ENCODE peak calls at places on chromosomes 16 and 17, in ten cellular contexts. H is fibroblast of lung, R is PC-3, X is endothelial cell of umbilical vein, Y is transverse colon, K is body of pancreas, E is neural progenitor cell, N is thoracic aorta, P is cardiac muscle cell, B is ascending aorta. F is an unnamed sample.

GRCh38 chr17:76005263-76006149 is 4.9 kb downstream of the CDK3 start:
- DNase-seq in X (peak; percentile 64), E (peak; percentile 86), B (peak; percentile 80), N (peak; percentile 19), Y (peak; percentile 90), R (peak; percentile 93), K (peak; percentile 86), P (peak; percentile 83), H (peak; percentile 33), F (peak; percentile 96)

GRCh38 chr17:16406742-16407674 is 8.4 kb upstream of the TRPV2 start:
- DNase-seq in R (peak; percentile 39), X (no peak), N (no peak), E (peak; percentile 89), K (peak; percentile 46), Y (peak; percentile 49), H (peak; percentile 37), P (peak; percentile 60), B (peak; percentile 86), F (no peak)

GRCh38 chr17:47803201-47803600 is 18.4 kb downstream of the OSBPL7 start:
- DNase-seq in Y (no peak), P (no peak), E (no peak), B (no peak), R (no peak), X (no peak), H (no peak), N (no peak), K (no peak), F (no peak)

GRCh38 chr17:46915596-46915995 is 7.4 kb upstream of the GOSR2 start:
- DNase-seq in Y (no peak), B (no peak), H (no peak), P (no peak), K (no peak), R (peak; percentile 14), N (no peak), E (no peak), X (no peak), F (no peak)

GRCh38 chr16:8120001-8120400 is 470.3 kb downstream of the TMEM114 start:
- DNase-seq in R (no peak), K (no peak), B (no peak), Y (no peak), E (peak; percentile 20), N (no peak), H (no peak), X (no peak), P (no peak), F (no peak)

GRCh38 chr16:87324411-87325275 is 7.5 kb upstream of the C16orf95 start:
- DNase-seq in K (peak; percentile 51), N (no peak), X (peak; percentile 28), B (peak; percentile 63), H (peak; percentile 10), Y (peak; percentile 30), E (peak; percentile 84), P (peak; percentile 63), R (peak; percentile 21), F (no peak)

GRCh38 chr17:42459983-42460300 is 1.3 kb downstream of the ATP6V0A1 start:
- DNase-seq in X (peak; percentile 77), P (peak; percentile 48), B (no peak), R (no peak), Y (no peak), H (peak; percentile 71), E (peak; percentile 27), N (no peak), K (no peak), F (no peak)

GRCh38 chr17:11284811-11285210 is 43.8 kb downstream of the SHISA6 start:
- DNase-seq in K (no peak), B (no peak), N (no peak), R (no peak), P (no peak), X (no peak), Y (no peak), E (no peak), H (no peak), F (no peak)

GRCh38 chr17:11928436-11928835 is 68.8 kb downstream of the ZNF18 start:
- DNase-seq in Y (no peak), B (no peak), P (no peak), X (no peak), N (no peak), R (no peak), K (no peak), E (no peak), H (no peak), F (no peak)

DNA sequence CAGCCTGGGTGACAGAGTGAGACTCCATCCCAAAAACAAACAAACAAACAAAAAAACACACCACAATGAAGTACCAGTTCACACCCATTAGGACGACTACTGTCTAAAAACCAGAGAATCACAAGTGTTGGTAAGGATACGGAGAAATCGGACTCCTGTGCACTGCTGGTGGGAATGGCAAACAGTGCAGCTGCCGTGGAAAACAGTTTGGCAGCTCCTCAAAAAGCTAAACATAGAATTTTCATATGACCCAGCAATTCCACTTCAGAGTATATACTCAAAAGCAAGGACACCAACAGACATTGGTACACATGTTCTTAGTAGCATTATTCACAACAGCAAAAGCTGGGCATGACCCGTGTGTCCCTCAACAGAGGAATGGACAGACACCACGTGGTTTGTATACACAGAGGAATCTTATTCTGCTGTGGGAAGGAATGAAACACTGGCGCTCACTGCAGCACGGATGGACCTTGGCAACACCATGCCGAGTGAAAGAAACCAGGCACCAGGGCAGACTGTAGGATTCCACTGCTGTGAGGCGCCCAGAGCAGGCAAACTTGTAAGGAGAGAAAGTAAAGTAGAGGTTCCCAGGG is 16.0 kb downstream of the NPTX1 start:
- DNase-seq in B (no peak), X (no peak), N (no peak), E (no peak), H (no peak), R (no peak), Y (no peak), P (no peak), K (no peak), F (no peak)
- H3K4me1 ChIP-seq in B (peaks cover 7% of the 10 kb centered on the region), X (peaks cover 2% of the 10 kb centered on the region), N (peaks cover 5% of the 10 kb centered on the region), E (peaks cover 3% of the 10 kb centered on the region), H (no peaks in the 10 kb centered on the region), R (peaks cover 11% of the 10 kb centered on the region), Y (peaks cover 27% of the 10 kb centered on the region), P (no peaks in the 10 kb centered on the region), K (peaks cover 9% of the 10 kb centered on the region), F (peaks cover 52% of the 10 kb centered on the region)

DNA sequence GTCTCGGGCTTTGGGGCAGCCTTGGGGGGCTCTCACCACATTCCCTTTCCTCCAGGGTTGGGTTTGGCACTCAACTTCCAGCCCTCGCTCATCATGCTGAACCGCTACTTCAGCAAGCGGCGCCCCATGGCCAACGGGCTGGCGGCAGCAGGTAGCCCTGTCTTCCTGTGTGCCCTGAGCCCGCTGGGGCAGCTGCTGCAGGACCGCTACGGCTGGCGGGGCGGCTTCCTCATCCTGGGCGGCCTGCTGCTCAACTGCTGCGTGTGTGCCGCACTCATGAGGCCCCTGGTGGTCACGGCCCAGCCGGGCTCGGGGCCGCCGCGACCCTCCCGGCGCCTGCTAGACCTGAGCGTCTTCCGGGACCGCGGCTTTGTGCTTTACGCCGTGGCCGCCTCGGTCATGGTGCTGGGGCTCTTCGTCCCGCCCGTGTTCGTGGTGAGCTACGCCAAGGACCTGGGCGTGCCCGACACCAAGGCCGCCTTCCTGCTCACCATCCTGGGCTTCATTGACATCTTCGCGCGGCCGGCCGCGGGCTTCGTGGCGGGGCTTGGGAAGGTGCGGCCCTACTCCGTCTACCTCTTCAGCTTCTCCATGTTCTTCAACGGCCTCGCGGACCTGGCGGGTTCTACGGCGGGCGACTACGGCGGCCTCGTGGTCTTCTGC is 8.4 kb downstream of the SLC16A3 start:
- DNase-seq in P (no peak), K (peak; percentile 50), X (no peak), R (no peak), E (no peak), Y (no peak), B (no peak), N (no peak), H (no peak), F (no peak)
- H3K27ac ChIP-seq in P (no peak overlapping the region), K (no peak overlapping the region), X (no peak overlapping the region), R (no peak overlapping the region), E (no peak overlapping the region), Y (peak overlapping the region; percentile 85), B (peak overlapping the region; percentile 49), N (no peak overlapping the region), H (no peak overlapping the region), F (peak overlapping the region; percentile 89)

DNA sequence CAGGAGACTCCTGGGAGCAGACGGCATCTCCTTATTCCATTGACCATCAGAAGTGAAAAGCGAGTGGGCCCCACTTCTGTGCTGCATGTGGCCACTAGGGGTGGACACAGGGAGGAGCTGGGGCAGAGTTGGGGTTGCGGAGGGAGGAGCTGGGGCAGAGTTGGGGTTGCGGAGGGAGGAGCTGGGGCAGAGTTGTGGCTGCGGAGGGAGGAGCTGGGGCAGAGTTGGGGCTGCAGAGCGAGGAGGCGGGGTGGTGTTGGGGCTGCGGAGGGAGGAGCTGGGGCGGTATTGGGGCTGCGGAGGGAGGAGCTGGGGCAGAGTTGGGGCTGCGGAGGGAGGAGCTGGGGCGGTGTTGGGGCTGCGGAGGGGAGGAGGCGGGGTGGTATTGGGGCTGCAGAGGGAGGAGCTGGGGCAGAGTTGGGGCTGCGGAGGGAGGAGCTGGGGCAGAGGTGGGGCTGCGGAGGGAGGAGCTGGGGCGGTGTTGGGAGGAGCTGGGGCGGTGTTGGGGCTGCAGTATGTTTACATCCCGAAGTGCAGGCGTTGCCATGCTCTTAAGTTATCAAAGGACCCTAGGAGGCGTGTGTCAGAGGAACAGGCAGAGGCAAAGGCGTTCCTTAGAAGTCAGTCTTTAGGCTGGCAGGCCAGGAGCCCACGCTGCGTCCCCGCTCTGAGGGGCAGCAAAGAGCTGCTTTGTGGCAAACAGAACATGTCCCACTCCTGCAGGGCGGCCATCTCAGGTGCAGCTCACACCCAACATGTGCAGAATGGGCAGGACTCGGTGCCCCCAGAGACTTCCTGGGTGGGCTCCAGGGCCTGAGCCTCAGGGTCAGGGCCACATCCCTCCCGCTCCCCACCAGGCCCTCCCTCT is 76.0 kb downstream of the ZNF778 start:
- DNase-seq in P (peak; percentile 48), Y (no peak), E (peak; percentile 52), K (no peak), H (no peak), B (no peak), X (no peak), N (no peak), R (no peak), F (no peak)
- TF ChIP-seq CTCF in P (no peak), Y (no peak), E (peak; percentile 42), K (no peak), H (peak; percentile 20), B (no peak), X (no peak), N (no peak), R (peak; percentile 21), F (peak; percentile 14)

GRCh38 chr17:1228752-1229353 is 41.4 kb upstream of the BHLHA9 start:
- DNase-seq in X (no peak), Y (no peak), H (no peak), E (peak; percentile 24), K (no peak), R (no peak), N (no peak), B (no peak), P (no peak), F (no peak)

GRCh38 chr17:1227917-1228751 is 42.1 kb upstream of the BHLHA9 start:
- DNase-seq in N (no peak), K (peak; percentile 29), Y (peak; percentile 50), B (no peak), H (no peak), P (peak; percentile 20), E (peak; percentile 52), R (no peak), X (no peak), F (no peak)

GRCh38 chr17:1229354-1229890 is 40.8 kb upstream of the BHLHA9 start:
- DNase-seq in P (peak; percentile 34), X (no peak), H (no peak), N (no peak), Y (peak; percentile 89), B (peak; percentile 83), R (no peak), K (peak; percentile 40), E (peak; percentile 50), F (peak; percentile 94)

GRCh38 chr17:1231456-1231855 is 38.8 kb upstream of the BHLHA9 start:
- DNase-seq in E (no peak), X (no peak), Y (peak; percentile 76), H (no peak), B (peak; percentile 71), R (no peak), K (no peak), P (no peak), N (no peak), F (no peak)

GRCh38 chr17:1229891-1230571 is 40.2 kb upstream of the BHLHA9 start:
- DNase-seq in H (no peak), N (no peak), B (no peak), Y (peak; percentile 28), E (no peak), K (no peak), R (no peak), X (no peak), P (no peak), F (no peak)
- H3K4me1 ChIP-seq in H (no peaks in the 10 kb centered on the region), N (no peaks in the 10 kb centered on the region), B (peaks cover 4% of the 10 kb centered on the region), Y (peaks cover 35% of the 10 kb centered on the region), E (peaks cover 11% of the 10 kb centered on the region), K (peaks cover 24% of the 10 kb centered on the region), R (peaks cover 6% of the 10 kb centered on the region), X (no peaks in the 10 kb centered on the region), P (no peaks in the 10 kb centered on the region), F (peaks cover 31% of the 10 kb centered on the region)

F was measured in esophagus muscularis mucosa.